ENCODE peak calls at places on chromosome 1, in seven cellular contexts. G, X, M, Y, N, U and K are unnamed samples.

GRCh38 chr1:41483960-41484844 is at the start of gene EDN2:
- DNase-seq in G (no peak), X (no peak), M (no peak), Y (no peak), N (no peak), U (peak; percentile 68), K (no peak)

GRCh38 chr1:54955359-54955758 is 25.1 kb upstream of the TMEM61 start:
- DNase-seq in G (no peak), X (peak; percentile 84), M (no peak), Y (no peak), N (no peak), U (no peak), K (no peak)

GRCh38 chr1:29357452-29357851 is 121.1 kb downstream of the PTPRU start:
- DNase-seq in G (no peak), X (no peak), M (no peak), Y (no peak), N (no peak), U (no peak), K (no peak)

GRCh38 chr1:66642992-66643391 is 109.0 kb downstream of the SGIP1 start:
- DNase-seq in G (no peak), X (peak; percentile 51), M (no peak), Y (no peak), N (no peak), U (no peak), K (no peak)

GRCh38 chr1:201902198-201902597 is 13.5 kb downstream of the SHISA4 start:
- DNase-seq in G (no peak), X (no peak), M (no peak), Y (no peak), N (no peak), U (no peak), K (no peak)

GRCh38 chr1:113784104-113784779 is 25.0 kb upstream of the PHTF1 start:
- DNase-seq in G (no peak), X (peak; percentile 9), M (no peak), Y (no peak), N (no peak), U (no peak), K (no peak)

GRCh38 chr1:183992424-183992823 is 45.1 kb downstream of the COLGALT2 start:
- DNase-seq in G (no peak), X (no peak), M (no peak), Y (no peak), N (no peak), U (no peak), K (no peak)

GRCh38 chr1:247357062-247357780 is 25.6 kb upstream of the ZNF496 start:
- DNase-seq in G (no peak), X (peak; percentile 57), M (no peak), Y (no peak), N (no peak), U (no peak), K (no peak)

GRCh38 chr1:212147581-212148033 is 112.1 kb downstream of the DTL start:
- DNase-seq in G (no peak), X (no peak), M (no peak), Y (no peak), N (no peak), U (no peak), K (no peak)

GRCh38 chr1:15816674-15817073 is 9.2 kb upstream of the UQCRHL start:
- DNase-seq in G (no peak), X (no peak), M (no peak), Y (no peak), N (no peak), U (no peak), K (no peak)

GRCh38 chr1:3409737-3410434 is 44.6 kb upstream of the ARHGEF16 start:
- DNase-seq in G (no peak), X (peak; percentile 27), M (peak; percentile 89), Y (peak; percentile 44), N (peak; percentile 39), U (peak; percentile 65), K (no peak)

GRCh38 chr1:170114916-170115315 is 30.8 kb upstream of the NTMT2 start:
- DNase-seq in G (no peak), X (peak; percentile 25), M (no peak), Y (no peak), N (no peak), U (no peak), K (no peak)

GRCh38 chr1:228786361-228787129 is 51.3 kb downstream of the RHOU start:
- DNase-seq in G (no peak), X (no peak), M (no peak), Y (no peak), N (no peak), U (no peak), K (no peak)

GRCh38 chr1:4170953-4171352 is 270.9 kb upstream of the C1orf174 start:
- DNase-seq in G (no peak), X (no peak), M (peak; percentile 25), Y (no peak), N (no peak), U (no peak), K (no peak)